ENCODE peak calls at places on chromosomes 12 and 14, in ten cellular contexts. R is GM10248; L is heart right ventricle; P is cardiac muscle cell; A is OCI-LY7; G is epithelial cell of esophagus; Q is CD4-positive, alpha-beta T cell; O is breast epithelium; M is gastrocnemius medialis; W is nephron progenitor cell. Z is an unnamed sample.
A peak's percentile ranks its signal among the peaks of the same experiment; 100 is the strongest.

GRCh38 chr12:125091401-125091800 is 26.2 kb downstream of the AACS start:
- DNase-seq in W (no peak), M (no peak), R (no peak), P (no peak), A (no peak), G (no peak), L (no peak), Q (no peak), O (no peak), Z (no peak)

GRCh38 chr12:54879132-54879531 is 24.8 kb downstream of the MUCL1 start:
- DNase-seq in O (no peak), W (no peak), A (no peak), L (no peak), R (no peak), M (no peak), Q (no peak), P (no peak), G (no peak), Z (no peak)

GRCh38 chr12:131491887-131492490 is 218.9 kb upstream of the SFSWAP start:
- DNase-seq in P (no peak), A (no peak), Q (no peak), M (no peak), O (no peak), W (no peak), R (no peak), L (no peak), G (no peak), Z (no peak)

GRCh38 chr12:100427078-100427477 is 46.6 kb upstream of the NR1H4 start:
- DNase-seq in M (no peak), G (peak; percentile 88), P (peak; percentile 54), A (no peak), O (no peak), W (no peak), Q (no peak), R (no peak), L (no peak), Z (no peak)

GRCh38 chr14:75578786-75579781 is 664 bp downstream of the FLVCR2 start:
- DNase-seq in W (no peak), L (peak; percentile 30), O (peak; percentile 33), G (no peak), M (peak; percentile 60), Q (no peak), R (no peak), A (no peak), P (no peak), Z (no peak)

GRCh38 chr12:6312529-6313325 is 2.2 kb downstream of the PLEKHG6 start:
- DNase-seq in W (peak; percentile 46), O (peak; percentile 90), A (no peak), M (no peak), R (peak; percentile 74), L (no peak), P (no peak), G (peak; percentile 93), Q (no peak), Z (no peak)

GRCh38 chr14:70032447-70032846 is 153.2 kb downstream of the SMOC1 start:
- DNase-seq in Q (no peak), O (peak; percentile 72), W (no peak), G (peak; percentile 54), R (no peak), P (no peak), L (no peak), M (no peak), A (no peak), Z (no peak)

GRCh38 chr14:75497191-75497590 is 25.1 kb upstream of the BATF start:
- DNase-seq in W (no peak), A (no peak), Q (no peak), M (no peak), R (peak; percentile 65), P (no peak), O (no peak), L (no peak), G (no peak), Z (no peak)

GRCh38 chr12:63420206-63420644 is 248.1 kb downstream of the DPY19L2 start:
- DNase-seq in W (peak; percentile 61), A (peak; percentile 67), L (peak; percentile 12), R (peak; percentile 38), Q (no peak), M (no peak), G (peak; percentile 10), P (peak; percentile 73), O (no peak), Z (peak; percentile 72)

GRCh38 chr14:42742084-42742483 is 1135.4 kb downstream of the LRFN5 start:
- DNase-seq in O (no peak), R (no peak), G (no peak), Q (no peak), W (no peak), A (no peak), M (no peak), L (no peak), P (no peak), Z (no peak)

GRCh38 chr12:56348776-56349175 is 10.1 kb downstream of the IL23A start:
- DNase-seq in M (no peak), Q (no peak), L (no peak), O (no peak), R (no peak), G (no peak), P (no peak), W (no peak), A (no peak), Z (no peak)

GRCh38 chr12:107545737-107546363 is 139.7 kb upstream of the PWP1 start:
- DNase-seq in W (no peak), P (no peak), M (no peak), O (no peak), A (no peak), G (no peak), R (no peak), Q (no peak), L (no peak), Z (no peak)

GRCh38 chr12:67358686-67359374 is 89.7 kb downstream of the CAND1 start:
- DNase-seq in G (no peak), O (no peak), P (peak; percentile 89), W (no peak), M (no peak), A (no peak), L (no peak), R (no peak), Q (no peak), Z (no peak)

GRCh38 chr12:92502417-92503028 is 200.3 kb upstream of the PLEKHG7 start:
- DNase-seq in G (peak; percentile 19), R (peak; percentile 19), P (peak; percentile 19), Q (no peak), M (no peak), A (peak; percentile 69), W (no peak), O (no peak), L (no peak), Z (no peak)

GRCh38 chr14:92926180-92926845 is 3.4 kb downstream of the CHGA start:
- DNase-seq in L (no peak), G (peak; percentile 98), P (no peak), Q (no peak), R (no peak), W (no peak), M (no peak), A (no peak), O (no peak), Z (no peak)

GRCh38 chr12:27560126-27560525 is 36.1 kb downstream of the PPFIBP1 start:
- DNase-seq in M (no peak), W (no peak), P (no peak), Q (no peak), G (no peak), A (no peak), L (no peak), R (no peak), O (no peak), Z (no peak)
- TF ChIP-seq CTCF in M (no peak), W (no peak), P (no peak), Q (no peak), G (no peak), A (no peak), L (no peak), R (no peak), O (no peak), Z (no peak)

DNA sequence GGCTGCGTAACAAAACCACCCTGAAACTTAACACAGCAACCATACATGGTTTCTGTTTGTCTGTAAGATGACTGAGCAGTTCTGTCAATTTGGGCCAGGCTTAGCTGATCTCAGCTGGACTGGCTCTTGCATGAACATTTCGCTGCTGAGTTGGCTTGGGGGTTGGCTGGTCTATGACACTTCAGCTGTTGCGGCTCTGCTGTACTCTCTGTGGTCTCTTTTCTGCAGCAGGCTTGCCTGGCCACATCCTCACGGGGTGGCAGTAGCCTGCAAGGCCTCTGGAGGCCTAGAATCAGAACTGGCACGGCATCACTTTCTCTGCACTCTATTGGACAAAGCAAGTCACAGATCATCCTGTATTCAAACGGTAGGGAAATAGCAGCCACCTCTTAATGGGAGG is 216.2 kb downstream of the BCL11B start:
- DNase-seq in A (no peak), L (no peak), Q (peak; percentile 12), G (no peak), W (no peak), P (no peak), M (no peak), R (no peak), O (no peak), Z (no peak)
- TF ChIP-seq CTCF in A (no peak), L (no peak), Q (no peak), G (no peak), W (no peak), P (no peak), M (no peak), R (no peak), O (no peak), Z (no peak)

GRCh38 chr14:102544034-102544744 is 34.6 kb upstream of the ANKRD9 start:
- DNase-seq in M (no peak), Q (no peak), G (peak; percentile 45), O (no peak), A (no peak), W (peak; percentile 56), P (no peak), L (no peak), R (no peak), Z (no peak)

GRCh38 chr14:102539544-102540309 is 30.2 kb upstream of the ANKRD9 start:
- DNase-seq in M (no peak), O (no peak), R (no peak), A (no peak), L (peak; percentile 80), Q (no peak), W (no peak), G (peak; percentile 60), P (peak; percentile 98), Z (no peak)

GRCh38 chr14:102540310-102541028 is 30.9 kb upstream of the ANKRD9 start:
- DNase-seq in O (peak; percentile 33), P (peak; percentile 91), G (peak; percentile 87), M (no peak), L (no peak), W (no peak), Q (no peak), R (no peak), A (no peak), Z (no peak)

GRCh38 chr14:102538598-102539543 is 29.3 kb upstream of the ANKRD9 start:
- DNase-seq in O (no peak), A (no peak), Q (no peak), L (no peak), P (no peak), W (no peak), M (no peak), R (no peak), G (no peak), Z (no peak)

GRCh38 chr14:102541771-102542170 is 32.2 kb upstream of the ANKRD9 start:
- DNase-seq in R (no peak), M (no peak), Q (no peak), L (no peak), W (no peak), P (no peak), O (no peak), A (no peak), G (no peak), Z (no peak)
- TF ChIP-seq CTCF in R (no peak), M (no peak), Q (no peak), L (no peak), W (no peak), P (no peak), O (no peak), A (no peak), G (no peak), Z (no peak)

GRCh38 chr12:13161172-13161571 is 35.4 kb upstream of the EMP1 start:
- DNase-seq in L (no peak), A (no peak), M (no peak), O (no peak), W (no peak), Q (no peak), P (no peak), R (no peak), G (no peak), Z (no peak)
- TF ChIP-seq CTCF in L (no peak), A (peak; percentile 63), M (no peak), O (no peak), W (peak; percentile 31), Q (no peak), P (peak; percentile 40), R (no peak), G (peak; percentile 32), Z (peak; percentile 71)

Z was measured in endothelial cell.